ENCODE peak calls at places on chromosomes 13 and 19, in five cellular contexts. H is progenitor cell of endocrine pancreas, K is epithelial cell of proximal tubule, X is esophagus squamous epithelium, L is HFF-Myc. M is an unnamed sample.

GRCh38 chr13:32164622-32165268 is 133.2 kb downstream of the FRY start:
- DNase-seq in H (peak), K (peak), X (no peak), L (peak), M (no peak)

GRCh38 chr19:3665681-3666544 is 34.4 kb downstream of the PIP5K1C start:
- DNase-seq in H (peak), K (no peak), X (no peak), L (no peak), M (peak)

GRCh38 chr13:110312669-110313031 is 5.6 kb downstream of the COL4A2 start:
- DNase-seq in H (no peak), K (no peak), X (no peak), L (no peak), M (no peak)

GRCh38 chr13:111115841-111116500 is 861 bp downstream of the ARHGEF7 start:
- DNase-seq in H (no peak), K (peak), X (no peak), L (peak), M (no peak)

GRCh38 chr13:46893820-46894533 is 2.9 kb downstream of the HTR2A start:
- DNase-seq in H (peak), K (no peak), X (no peak), L (no peak), M (peak)

GRCh38 chr13:64910061-64910460 is 2320.1 kb downstream of the PCDH9 start:
- DNase-seq in H (no peak), K (no peak), X (no peak), L (no peak), M (no peak)

GRCh38 chr19:55370305-55370988 is at the start of gene IL11:
- DNase-seq in H (no peak), K (no peak), X (no peak), L (no peak), M (no peak)

GRCh38 chr13:109235901-109236300 is 550.5 kb downstream of the IRS2 start:
- DNase-seq in H (no peak), K (no peak), X (no peak), L (no peak), M (no peak)

GRCh38 chr13:23898101-23898500 is 799 bp upstream of the C1QTNF9B start:
- DNase-seq in H (no peak), K (no peak), X (no peak), L (no peak), M (no peak)

GRCh38 chr13:20124303-20124702 is 36.5 kb downstream of the GJA3 start:
- DNase-seq in H (no peak), K (no peak), X (no peak), L (no peak), M (no peak)

GRCh38 chr13:42525035-42525504 is 48.9 kb upstream of the TNFSF11 start:
- DNase-seq in H (no peak), K (peak), X (no peak), L (peak), M (no peak)

GRCh38 chr19:2335848-2336247 is 7.4 kb downstream of the SPPL2B start:
- DNase-seq in H (no peak), K (no peak), X (no peak), L (no peak), M (no peak)

GRCh38 chr13:32267836-32268439 is 47.2 kb downstream of the ZAR1L start:
- DNase-seq in H (peak), K (no peak), X (no peak), L (no peak), M (no peak)

GRCh38 chr19:51926784-51927741 is at the start of gene ZNF613:
- DNase-seq in H (peak), K (peak), X (peak), L (peak), M (peak)
- TF ChIP-seq CTCF in H (peak), K (peak), X (peak), L (peak), M (no peak)

DNA sequence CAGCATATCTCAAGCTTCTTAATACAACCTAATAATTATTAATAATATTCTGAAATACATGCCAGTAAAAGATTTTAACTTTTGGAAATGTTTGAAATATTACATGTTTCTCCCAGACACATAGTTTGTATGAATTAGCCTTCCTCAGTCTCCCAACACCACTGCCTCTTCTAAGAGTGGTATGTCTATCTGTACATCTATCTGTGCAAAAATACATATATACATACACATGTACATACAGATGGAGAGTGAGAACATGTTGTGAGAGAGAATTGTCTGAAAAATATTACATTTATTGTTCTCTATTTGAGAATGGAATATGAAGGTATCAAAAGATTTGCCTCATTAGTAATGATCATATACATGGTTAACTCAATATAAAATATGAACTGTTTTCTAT is 1567.2 kb upstream of the PRR20A start:
- DNase-seq in H (no peak), K (no peak), X (no peak), L (no peak), M (no peak)
- TF ChIP-seq CTCF in H (no peak), K (no peak), X (no peak), L (no peak), M (no peak)

GRCh38 chr13:28410096-28410495 is 84.8 kb downstream of the FLT1 start:
- DNase-seq in H (no peak), K (no peak), X (no peak), L (no peak), M (no peak)

GRCh38 chr13:28411859-28412353 is 83.0 kb downstream of the FLT1 start:
- DNase-seq in H (no peak), K (no peak), X (no peak), L (no peak), M (no peak)

GRCh38 chr13:28409648-28410047 is 85.3 kb downstream of the FLT1 start:
- DNase-seq in H (no peak), K (no peak), X (no peak), L (no peak), M (no peak)

GRCh38 chr13:28406728-28407266 is 88.1 kb downstream of the FLT1 start:
- DNase-seq in H (no peak), K (no peak), X (no peak), L (no peak), M (no peak)

GRCh38 chr13:28408235-28408848 is 86.6 kb downstream of the FLT1 start:
- DNase-seq in H (no peak), K (no peak), X (no peak), L (no peak), M (no peak)
- TF ChIP-seq CTCF in H (no peak), K (no peak), X (no peak), L (no peak), M (no peak)

GRCh38 chr19:34838753-34839431 is 65.9 kb upstream of the ZNF599 start:
- DNase-seq in H (peak), K (no peak), X (no peak), L (no peak), M (no peak)
- TF ChIP-seq CTCF in H (peak), K (no peak), X (no peak), L (no peak), M (no peak)

DNA sequence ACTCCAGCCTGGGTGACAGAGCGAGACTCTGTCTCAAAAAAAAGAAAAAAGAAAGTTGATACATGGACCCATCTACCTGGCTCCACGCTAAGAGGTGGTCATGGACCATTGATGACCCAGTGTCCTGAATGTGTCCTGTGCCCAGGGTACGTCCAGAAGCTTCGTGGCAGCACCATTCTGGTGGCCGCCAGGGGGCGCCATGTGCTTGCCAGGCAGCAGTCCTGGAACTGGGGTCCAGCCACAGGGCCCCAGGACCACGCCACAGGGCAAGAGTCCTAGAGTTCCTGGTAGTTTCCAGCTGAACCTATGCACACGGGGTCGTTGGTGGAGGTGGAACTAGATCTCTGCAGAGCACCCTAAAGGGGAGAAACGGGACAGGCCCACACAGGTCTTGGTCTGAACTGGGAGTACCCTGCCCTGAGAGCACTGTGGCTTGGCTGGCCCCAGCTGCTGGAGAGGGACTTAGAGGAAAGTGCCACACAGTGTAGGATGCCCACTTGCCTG is 19.9 kb upstream of the FBXO27 start:
- DNase-seq in H (peak), K (no peak), X (no peak), L (no peak), M (peak)
- TF ChIP-seq CTCF in H (peak), K (peak), X (peak), L (peak), M (no peak)

DNA sequence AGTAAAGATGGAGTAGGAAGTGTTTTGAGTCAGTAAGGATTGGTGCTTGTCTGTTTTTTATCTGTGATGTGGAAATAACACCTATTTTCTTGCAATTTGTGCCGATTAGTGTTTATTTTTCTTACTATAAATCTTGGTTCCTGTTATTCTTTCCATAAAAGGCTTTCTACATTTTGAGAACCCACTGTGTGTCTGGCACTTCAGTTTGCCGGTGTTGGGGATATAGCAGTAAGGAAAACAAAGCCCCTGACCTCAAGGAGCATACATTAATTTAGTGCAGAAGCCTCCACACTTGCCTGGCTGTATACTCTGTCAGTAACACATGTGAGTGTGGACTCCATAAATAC is 35.6 kb upstream of the GARRE1 start:
- DNase-seq in H (no peak), K (no peak), X (no peak), L (no peak), M (no peak)
- TF ChIP-seq CTCF in H (no peak), K (no peak), X (no peak), L (no peak), M (no peak)

M was measured in omental fat pad.